ENCODE peak calls at places on chromosomes 1 and 21, in six cellular contexts. One of them, this sample, is unnamed.

GRCh38 chr1:74430496-74430895 is 81.9 kb downstream of the LRRC53 start:
- DNase-seq in H9: no peak
- DNase-seq in neuronal stem cell: no peak
- DNase-seq in trophoblast cell: no peak
- DNase-seq in H1: no peak
- DNase-seq in IMR-90: no peak
- DNase-seq in this sample: no peak

GRCh38 chr1:89547563-89548485 is 23.2 kb downstream of the LRRC8B start:
- DNase-seq in trophoblast cell: peak
- DNase-seq in H1: no peak
- DNase-seq in neuronal stem cell: no peak
- DNase-seq in H9: no peak
- DNase-seq in IMR-90: peak
- DNase-seq in this sample: peak

GRCh38 chr21:42405064-42406059 is 1.7 kb downstream of the UBASH3A start:
- DNase-seq in neuronal stem cell: no peak
- DNase-seq in H1: no peak
- DNase-seq in IMR-90: no peak
- DNase-seq in H9: no peak
- DNase-seq in trophoblast cell: no peak
- DNase-seq in this sample: no peak

GRCh38 chr1:109630881-109631512 is 11.4 kb downstream of the AMPD2 start:
- DNase-seq in IMR-90: no peak
- DNase-seq in neuronal stem cell: no peak
- DNase-seq in trophoblast cell: no peak
- DNase-seq in H1: no peak
- DNase-seq in H9: no peak
- DNase-seq in this sample: no peak

GRCh38 chr1:226589008-226589733 is 40.6 kb downstream of the STUM start:
- DNase-seq in IMR-90: no peak
- DNase-seq in trophoblast cell: no peak
- DNase-seq in neuronal stem cell: no peak
- DNase-seq in H1: no peak
- DNase-seq in H9: no peak
- DNase-seq in this sample: no peak

GRCh38 chr21:45120975-45121374 is 46.6 kb downstream of the ADARB1 start:
- DNase-seq in H1: no peak
- DNase-seq in neuronal stem cell: no peak
- DNase-seq in trophoblast cell: no peak
- DNase-seq in H9: no peak
- DNase-seq in IMR-90: no peak
- DNase-seq in this sample: no peak

GRCh38 chr1:231550448-231550781 is 21.9 kb downstream of the TSNAX start:
- DNase-seq in IMR-90: no peak
- DNase-seq in trophoblast cell: peak
- DNase-seq in neuronal stem cell: no peak
- DNase-seq in H1: no peak
- DNase-seq in H9: peak
- DNase-seq in this sample: peak

GRCh38 chr1:119254067-119254720 is 113.7 kb upstream of the WARS2 start:
- DNase-seq in H9: no peak
- DNase-seq in trophoblast cell: no peak
- DNase-seq in H1: no peak
- DNase-seq in neuronal stem cell: no peak
- DNase-seq in IMR-90: no peak
- DNase-seq in this sample: no peak

GRCh38 chr1:61782771-61783170 is 40.5 kb downstream of the PATJ start:
- DNase-seq in H1: no peak
- DNase-seq in neuronal stem cell: no peak
- DNase-seq in trophoblast cell: no peak
- DNase-seq in IMR-90: no peak
- DNase-seq in H9: no peak
- DNase-seq in this sample: no peak

GRCh38 chr1:64121766-64122385 is 81.5 kb upstream of the UBE2U start:
- DNase-seq in trophoblast cell: no peak
- DNase-seq in H1: no peak
- DNase-seq in IMR-90: peak
- DNase-seq in neuronal stem cell: no peak
- DNase-seq in H9: no peak
- DNase-seq in this sample: no peak

GRCh38 chr1:85576642-85577420 is 3.7 kb upstream of the CCN1 start:
- DNase-seq in H1: no peak
- DNase-seq in IMR-90: peak
- DNase-seq in trophoblast cell: peak
- DNase-seq in H9: peak
- DNase-seq in neuronal stem cell: peak
- DNase-seq in this sample: peak

GRCh38 chr1:41072051-41072450 is 50.5 kb upstream of the SLFNL1 start:
- DNase-seq in H9: no peak
- DNase-seq in trophoblast cell: peak
- DNase-seq in neuronal stem cell: no peak
- DNase-seq in IMR-90: peak
- DNase-seq in H1: no peak
- DNase-seq in this sample: peak

GRCh38 chr1:25871086-25871703 is 4.3 kb downstream of the PAQR7 start:
- DNase-seq in H1: no peak
- DNase-seq in H9: no peak
- DNase-seq in neuronal stem cell: no peak
- DNase-seq in IMR-90: no peak
- DNase-seq in trophoblast cell: no peak
- DNase-seq in this sample: no peak

GRCh38 chr1:117611894-117612481 is 6.1 kb downstream of the TENT5C start:
- DNase-seq in IMR-90: no peak
- DNase-seq in trophoblast cell: peak
- DNase-seq in H9: no peak
- DNase-seq in H1: no peak
- DNase-seq in neuronal stem cell: no peak
- DNase-seq in this sample: peak

GRCh38 chr1:220315070-220315839 is 43.0 kb upstream of the RAB3GAP2 start:
- DNase-seq in IMR-90: no peak
- DNase-seq in neuronal stem cell: no peak
- DNase-seq in H9: no peak
- DNase-seq in H1: no peak
- DNase-seq in trophoblast cell: no peak
- DNase-seq in this sample: no peak

GRCh38 chr1:59261537-59261936 is 35.4 kb upstream of the FGGY start:
- DNase-seq in IMR-90: no peak
- DNase-seq in trophoblast cell: no peak
- DNase-seq in H9: no peak
- DNase-seq in neuronal stem cell: no peak
- DNase-seq in H1: no peak
- DNase-seq in this sample: no peak

GRCh38 chr1:100834779-100835645 is 59.6 kb downstream of the EXTL2 start:
- DNase-seq in H1: no peak
- DNase-seq in neuronal stem cell: no peak
- DNase-seq in IMR-90: peak
- DNase-seq in trophoblast cell: peak
- DNase-seq in H9: peak
- DNase-seq in this sample: no peak

GRCh38 chr1:18950415-18951026 is 6.0 kb downstream of the IFFO2 start:
- DNase-seq in H1: no peak
- DNase-seq in neuronal stem cell: no peak
- DNase-seq in H9: no peak
- DNase-seq in trophoblast cell: peak
- DNase-seq in IMR-90: no peak
- DNase-seq in this sample: no peak

GRCh38 chr1:23732363-23733224 is 10.7 kb upstream of the ELOA start:
- DNase-seq in IMR-90: peak
- DNase-seq in trophoblast cell: no peak
- DNase-seq in H9: no peak
- DNase-seq in H1: no peak
- DNase-seq in neuronal stem cell: no peak
- DNase-seq in this sample: no peak

GRCh38 chr1:238438296-238439275 is 547.9 kb upstream of the ZP4 start:
- DNase-seq in H1: no peak
- DNase-seq in IMR-90: no peak
- DNase-seq in neuronal stem cell: no peak
- DNase-seq in trophoblast cell: no peak
- DNase-seq in H9: no peak
- DNase-seq in this sample: no peak

GRCh38 chr1:40592107-40592773 is 60.8 kb downstream of the ZNF684 start:
- DNase-seq in trophoblast cell: peak
- DNase-seq in H1: no peak
- DNase-seq in H9: peak
- DNase-seq in IMR-90: peak
- DNase-seq in neuronal stem cell: no peak
- DNase-seq in this sample: peak

GRCh38 chr1:65681101-65681500 is 111.6 kb upstream of the PDE4B start:
- DNase-seq in neuronal stem cell: no peak
- DNase-seq in H9: no peak
- DNase-seq in trophoblast cell: peak
- DNase-seq in H1: no peak
- DNase-seq in IMR-90: peak
- DNase-seq in this sample: peak

GRCh38 chr1:56866656-56867055 is 12.1 kb downstream of the C8A start:
- DNase-seq in trophoblast cell: no peak
- DNase-seq in H9: no peak
- DNase-seq in neuronal stem cell: no peak
- DNase-seq in H1: no peak
- DNase-seq in IMR-90: peak
- DNase-seq in this sample: no peak

GRCh38 chr1:244409648-244410164 is 42.0 kb downstream of the ADSS2 start:
- DNase-seq in trophoblast cell: peak
- DNase-seq in H1: no peak
- DNase-seq in IMR-90: no peak
- DNase-seq in neuronal stem cell: no peak
- DNase-seq in H9: no peak
- DNase-seq in this sample: no peak

DNA sequence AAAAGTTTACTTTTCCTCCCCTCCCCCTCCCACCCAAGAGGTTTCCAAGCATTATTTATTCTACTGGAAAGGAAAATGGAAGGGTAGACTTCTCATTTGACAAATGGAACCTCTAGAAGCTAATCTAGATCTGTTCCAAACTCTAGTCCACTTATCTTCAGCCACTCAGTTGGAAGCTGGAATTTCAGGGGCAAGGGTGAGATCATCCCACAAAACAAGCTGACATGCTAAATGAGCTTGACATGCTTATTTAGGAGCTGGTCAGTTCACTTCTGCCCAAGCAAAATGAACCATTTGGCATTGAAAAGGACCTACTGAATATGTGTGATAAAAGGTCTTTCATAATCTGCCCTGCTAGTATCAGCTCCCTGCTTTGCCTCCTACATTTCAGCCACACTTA is 5.0 kb downstream of the LRRC41 start:
- DNase-seq in H9: no peak
- DNase-seq in trophoblast cell: no peak
- DNase-seq in H1: no peak
- DNase-seq in neuronal stem cell: no peak
- DNase-seq in IMR-90: no peak
- DNase-seq in this sample: peak
- H4K91ac ChIP-seq in H9: no peak
- H4K91ac ChIP-seq in trophoblast cell: no peak
- H4K91ac ChIP-seq in H1: no peak
- H4K91ac ChIP-seq in neuronal stem cell: no peak
- H4K91ac ChIP-seq in IMR-90: no peak
- H4K91ac ChIP-seq in this sample: no peak

GRCh38 chr1:168050880-168051279 is 85.8 kb downstream of the GPR161 start:
- DNase-seq in neuronal stem cell: no peak
- DNase-seq in H9: no peak
- DNase-seq in trophoblast cell: no peak
- DNase-seq in IMR-90: no peak
- DNase-seq in H1: no peak
- DNase-seq in this sample: no peak
- H3K14ac ChIP-seq in neuronal stem cell: no peak
- H3K14ac ChIP-seq in H9: no peak
- H3K14ac ChIP-seq in trophoblast cell: no peak
- H3K14ac ChIP-seq in IMR-90: no peak
- H3K14ac ChIP-seq in H1: no peak
- H3K14ac ChIP-seq in this sample: no peak

GRCh38 chr1:214420833-214421232 is 130.6 kb downstream of the PTPN14 start:
- DNase-seq in IMR-90: no peak
- DNase-seq in H9: no peak
- DNase-seq in neuronal stem cell: no peak
- DNase-seq in trophoblast cell: no peak
- DNase-seq in H1: no peak
- DNase-seq in this sample: no peak
- H3K27ac ChIP-seq in IMR-90: no peak
- H3K27ac ChIP-seq in H9: no peak
- H3K27ac ChIP-seq in neuronal stem cell: no peak
- H3K27ac ChIP-seq in trophoblast cell: peak
- H3K27ac ChIP-seq in H1: no peak
- H3K27ac ChIP-seq in this sample: peak

GRCh38 chr1:152869808-152870419 is 8.2 kb upstream of the SMCP start:
- DNase-seq in H9: peak
- DNase-seq in trophoblast cell: peak
- DNase-seq in neuronal stem cell: peak
- DNase-seq in IMR-90: peak
- DNase-seq in H1: no peak
- DNase-seq in this sample: peak
- H4K91ac ChIP-seq in H9: no peak
- H4K91ac ChIP-seq in trophoblast cell: no peak
- H4K91ac ChIP-seq in neuronal stem cell: no peak
- H4K91ac ChIP-seq in IMR-90: no peak
- H4K91ac ChIP-seq in H1: no peak
- H4K91ac ChIP-seq in this sample: no peak

This sample was measured in mesenchymal stem cell.